ENCODE peak calls at places on chromosome 21, in nine cellular contexts. One of them, this sample, is unnamed.
A peak's percentile ranks its signal among the peaks of the same experiment; 100 is the strongest.

GRCh38 chr21:17334478-17334877 is 178.4 kb upstream of the CXADR start:
- DNase-seq in nucleus accumbens: no peak
- DNase-seq in glutamatergic neuron: no peak
- DNase-seq in CD8-positive, alpha-beta memory T cell: no peak
- DNase-seq in aorta: no peak
- DNase-seq in GM23248: no peak
- DNase-seq in iris pigment epithelial cell: no peak
- DNase-seq in T follicular helper cell: no peak
- DNase-seq in activated CD4-positive, alpha-beta T cell treated with anti-CD3 and anti-CD28 coated beads, Interleukin-2, amount 50 U/mL, for 4 hours: no peak
- DNase-seq in this sample: no peak

GRCh38 chr21:16420086-16420724 is 690.4 kb downstream of the USP25 start:
- DNase-seq in glutamatergic neuron: no peak
- DNase-seq in GM23248: peak; percentile 14
- DNase-seq in aorta: no peak
- DNase-seq in T follicular helper cell: no peak
- DNase-seq in nucleus accumbens: no peak
- DNase-seq in CD8-positive, alpha-beta memory T cell: no peak
- DNase-seq in iris pigment epithelial cell: peak; percentile 80
- DNase-seq in activated CD4-positive, alpha-beta T cell treated with anti-CD3 and anti-CD28 coated beads, Interleukin-2, amount 50 U/mL, for 4 hours: no peak
- DNase-seq in this sample: no peak

GRCh38 chr21:35711661-35712060 is 348.7 kb downstream of the SETD4 start:
- DNase-seq in iris pigment epithelial cell: no peak
- DNase-seq in T follicular helper cell: no peak
- DNase-seq in GM23248: no peak
- DNase-seq in CD8-positive, alpha-beta memory T cell: no peak
- DNase-seq in aorta: no peak
- DNase-seq in nucleus accumbens: no peak
- DNase-seq in activated CD4-positive, alpha-beta T cell treated with anti-CD3 and anti-CD28 coated beads, Interleukin-2, amount 50 U/mL, for 4 hours: no peak
- DNase-seq in glutamatergic neuron: no peak
- DNase-seq in this sample: no peak

GRCh38 chr21:44644878-44645277 is 1.3 kb upstream of the KRTAP10-11 start:
- DNase-seq in T follicular helper cell: no peak
- DNase-seq in GM23248: no peak
- DNase-seq in aorta: no peak
- DNase-seq in activated CD4-positive, alpha-beta T cell treated with anti-CD3 and anti-CD28 coated beads, Interleukin-2, amount 50 U/mL, for 4 hours: no peak
- DNase-seq in nucleus accumbens: no peak
- DNase-seq in iris pigment epithelial cell: no peak
- DNase-seq in glutamatergic neuron: no peak
- DNase-seq in CD8-positive, alpha-beta memory T cell: no peak
- DNase-seq in this sample: no peak

GRCh38 chr21:27450216-27450615 is 483.3 kb upstream of the ADAMTS5 start:
- DNase-seq in glutamatergic neuron: no peak
- DNase-seq in activated CD4-positive, alpha-beta T cell treated with anti-CD3 and anti-CD28 coated beads, Interleukin-2, amount 50 U/mL, for 4 hours: no peak
- DNase-seq in iris pigment epithelial cell: no peak
- DNase-seq in nucleus accumbens: no peak
- DNase-seq in GM23248: no peak
- DNase-seq in T follicular helper cell: no peak
- DNase-seq in aorta: no peak
- DNase-seq in CD8-positive, alpha-beta memory T cell: no peak
- DNase-seq in this sample: no peak

GRCh38 chr21:31545036-31545435 is 114.5 kb upstream of the SOD1 start:
- DNase-seq in T follicular helper cell: no peak
- DNase-seq in nucleus accumbens: no peak
- DNase-seq in CD8-positive, alpha-beta memory T cell: no peak
- DNase-seq in iris pigment epithelial cell: no peak
- DNase-seq in activated CD4-positive, alpha-beta T cell treated with anti-CD3 and anti-CD28 coated beads, Interleukin-2, amount 50 U/mL, for 4 hours: no peak
- DNase-seq in glutamatergic neuron: no peak
- DNase-seq in aorta: peak; percentile 9
- DNase-seq in GM23248: no peak
- DNase-seq in this sample: no peak

GRCh38 chr21:32712641-32713040 is 15.2 kb downstream of the SYNJ1 start:
- DNase-seq in iris pigment epithelial cell: no peak
- DNase-seq in GM23248: no peak
- DNase-seq in nucleus accumbens: no peak
- DNase-seq in glutamatergic neuron: no peak
- DNase-seq in activated CD4-positive, alpha-beta T cell treated with anti-CD3 and anti-CD28 coated beads, Interleukin-2, amount 50 U/mL, for 4 hours: no peak
- DNase-seq in aorta: no peak
- DNase-seq in CD8-positive, alpha-beta memory T cell: no peak
- DNase-seq in T follicular helper cell: no peak
- DNase-seq in this sample: no peak

GRCh38 chr21:36247316-36247715 is 72.7 kb upstream of the MORC3 start:
- DNase-seq in glutamatergic neuron: no peak
- DNase-seq in CD8-positive, alpha-beta memory T cell: no peak
- DNase-seq in activated CD4-positive, alpha-beta T cell treated with anti-CD3 and anti-CD28 coated beads, Interleukin-2, amount 50 U/mL, for 4 hours: no peak
- DNase-seq in GM23248: no peak
- DNase-seq in iris pigment epithelial cell: peak; percentile 74
- DNase-seq in T follicular helper cell: no peak
- DNase-seq in aorta: no peak
- DNase-seq in nucleus accumbens: no peak
- DNase-seq in this sample: no peak

GRCh38 chr21:45390121-45390751 is 14.7 kb upstream of the COL18A1 start:
- DNase-seq in GM23248: no peak
- DNase-seq in T follicular helper cell: no peak
- DNase-seq in activated CD4-positive, alpha-beta T cell treated with anti-CD3 and anti-CD28 coated beads, Interleukin-2, amount 50 U/mL, for 4 hours: no peak
- DNase-seq in nucleus accumbens: no peak
- DNase-seq in glutamatergic neuron: peak; percentile 10
- DNase-seq in CD8-positive, alpha-beta memory T cell: no peak
- DNase-seq in iris pigment epithelial cell: no peak
- DNase-seq in aorta: peak; percentile 65
- DNase-seq in this sample: no peak

GRCh38 chr21:19461481-19462205 is 1058.1 kb upstream of the TMPRSS15 start:
- DNase-seq in CD8-positive, alpha-beta memory T cell: no peak
- DNase-seq in nucleus accumbens: no peak
- DNase-seq in glutamatergic neuron: no peak
- DNase-seq in activated CD4-positive, alpha-beta T cell treated with anti-CD3 and anti-CD28 coated beads, Interleukin-2, amount 50 U/mL, for 4 hours: no peak
- DNase-seq in T follicular helper cell: no peak
- DNase-seq in aorta: no peak
- DNase-seq in GM23248: no peak
- DNase-seq in iris pigment epithelial cell: no peak
- DNase-seq in this sample: no peak

GRCh38 chr21:14985306-14985705 is 79.5 kb downstream of the NRIP1 start:
- DNase-seq in CD8-positive, alpha-beta memory T cell: no peak
- DNase-seq in GM23248: no peak
- DNase-seq in glutamatergic neuron: no peak
- DNase-seq in iris pigment epithelial cell: no peak
- DNase-seq in activated CD4-positive, alpha-beta T cell treated with anti-CD3 and anti-CD28 coated beads, Interleukin-2, amount 50 U/mL, for 4 hours: no peak
- DNase-seq in T follicular helper cell: no peak
- DNase-seq in nucleus accumbens: no peak
- DNase-seq in aorta: no peak
- DNase-seq in this sample: no peak

GRCh38 chr21:33244781-33245105 is 15.0 kb downstream of the IFNAR2 start:
- DNase-seq in activated CD4-positive, alpha-beta T cell treated with anti-CD3 and anti-CD28 coated beads, Interleukin-2, amount 50 U/mL, for 4 hours: no peak
- DNase-seq in iris pigment epithelial cell: no peak
- DNase-seq in aorta: no peak
- DNase-seq in T follicular helper cell: no peak
- DNase-seq in CD8-positive, alpha-beta memory T cell: no peak
- DNase-seq in GM23248: no peak
- DNase-seq in glutamatergic neuron: no peak
- DNase-seq in nucleus accumbens: no peak
- DNase-seq in this sample: no peak

GRCh38 chr21:21165063-21165645 is 166.9 kb downstream of the NCAM2 start:
- DNase-seq in iris pigment epithelial cell: peak; percentile 94
- DNase-seq in glutamatergic neuron: no peak
- DNase-seq in T follicular helper cell: no peak
- DNase-seq in GM23248: peak; percentile 94
- DNase-seq in CD8-positive, alpha-beta memory T cell: no peak
- DNase-seq in nucleus accumbens: no peak
- DNase-seq in aorta: peak; percentile 69
- DNase-seq in activated CD4-positive, alpha-beta T cell treated with anti-CD3 and anti-CD28 coated beads, Interleukin-2, amount 50 U/mL, for 4 hours: no peak
- DNase-seq in this sample: no peak

GRCh38 chr21:15932681-15933200 is 203.0 kb downstream of the USP25 start:
- DNase-seq in iris pigment epithelial cell: no peak
- DNase-seq in glutamatergic neuron: no peak
- DNase-seq in nucleus accumbens: no peak
- DNase-seq in GM23248: no peak
- DNase-seq in CD8-positive, alpha-beta memory T cell: no peak
- DNase-seq in T follicular helper cell: no peak
- DNase-seq in activated CD4-positive, alpha-beta T cell treated with anti-CD3 and anti-CD28 coated beads, Interleukin-2, amount 50 U/mL, for 4 hours: no peak
- DNase-seq in aorta: no peak
- DNase-seq in this sample: no peak

GRCh38 chr21:38229260-38229877 is 27.4 kb upstream of the KCNJ15 start:
- DNase-seq in T follicular helper cell: no peak
- DNase-seq in CD8-positive, alpha-beta memory T cell: no peak
- DNase-seq in GM23248: no peak
- DNase-seq in glutamatergic neuron: no peak
- DNase-seq in activated CD4-positive, alpha-beta T cell treated with anti-CD3 and anti-CD28 coated beads, Interleukin-2, amount 50 U/mL, for 4 hours: no peak
- DNase-seq in iris pigment epithelial cell: no peak
- DNase-seq in nucleus accumbens: no peak
- DNase-seq in aorta: no peak
- DNase-seq in this sample: no peak

GRCh38 chr21:35325953-35326352 is 276.9 kb upstream of the RUNX1 start:
- DNase-seq in GM23248: no peak
- DNase-seq in activated CD4-positive, alpha-beta T cell treated with anti-CD3 and anti-CD28 coated beads, Interleukin-2, amount 50 U/mL, for 4 hours: no peak
- DNase-seq in CD8-positive, alpha-beta memory T cell: no peak
- DNase-seq in aorta: no peak
- DNase-seq in T follicular helper cell: no peak
- DNase-seq in glutamatergic neuron: no peak
- DNase-seq in iris pigment epithelial cell: no peak
- DNase-seq in nucleus accumbens: no peak
- DNase-seq in this sample: no peak

GRCh38 chr21:44709426-44710293 is 1.7 kb downstream of the TSPEAR start:
- DNase-seq in aorta: peak; percentile 73
- DNase-seq in iris pigment epithelial cell: peak; percentile 9
- DNase-seq in glutamatergic neuron: no peak
- DNase-seq in nucleus accumbens: peak; percentile 29
- DNase-seq in T follicular helper cell: no peak
- DNase-seq in CD8-positive, alpha-beta memory T cell: no peak
- DNase-seq in activated CD4-positive, alpha-beta T cell treated with anti-CD3 and anti-CD28 coated beads, Interleukin-2, amount 50 U/mL, for 4 hours: peak; percentile 20
- DNase-seq in GM23248: peak; percentile 22
- DNase-seq in this sample: no peak

GRCh38 chr21:39161064-39161463 is 22.2 kb downstream of the PSMG1 start:
- DNase-seq in GM23248: no peak
- DNase-seq in T follicular helper cell: no peak
- DNase-seq in CD8-positive, alpha-beta memory T cell: no peak
- DNase-seq in glutamatergic neuron: no peak
- DNase-seq in aorta: no peak
- DNase-seq in iris pigment epithelial cell: no peak
- DNase-seq in activated CD4-positive, alpha-beta T cell treated with anti-CD3 and anti-CD28 coated beads, Interleukin-2, amount 50 U/mL, for 4 hours: no peak
- DNase-seq in nucleus accumbens: no peak
- DNase-seq in this sample: no peak

GRCh38 chr21:33760641-33761103 is 118.4 kb downstream of the ITSN1 start:
- DNase-seq in CD8-positive, alpha-beta memory T cell: no peak
- DNase-seq in GM23248: peak; percentile 66
- DNase-seq in nucleus accumbens: no peak
- DNase-seq in activated CD4-positive, alpha-beta T cell treated with anti-CD3 and anti-CD28 coated beads, Interleukin-2, amount 50 U/mL, for 4 hours: no peak
- DNase-seq in iris pigment epithelial cell: peak; percentile 80
- DNase-seq in glutamatergic neuron: no peak
- DNase-seq in T follicular helper cell: no peak
- DNase-seq in aorta: no peak
- DNase-seq in this sample: no peak

GRCh38 chr21:38769253-38769780 is 36.4 kb upstream of the ETS2 start:
- DNase-seq in aorta: no peak
- DNase-seq in nucleus accumbens: no peak
- DNase-seq in activated CD4-positive, alpha-beta T cell treated with anti-CD3 and anti-CD28 coated beads, Interleukin-2, amount 50 U/mL, for 4 hours: no peak
- DNase-seq in glutamatergic neuron: no peak
- DNase-seq in iris pigment epithelial cell: peak; percentile 92
- DNase-seq in CD8-positive, alpha-beta memory T cell: no peak
- DNase-seq in T follicular helper cell: no peak
- DNase-seq in GM23248: peak; percentile 71
- DNase-seq in this sample: no peak

GRCh38 chr21:33111577-33111976 is 41.6 kb downstream of the OLIG1 start:
- DNase-seq in iris pigment epithelial cell: no peak
- DNase-seq in glutamatergic neuron: no peak
- DNase-seq in nucleus accumbens: no peak
- DNase-seq in aorta: no peak
- DNase-seq in CD8-positive, alpha-beta memory T cell: no peak
- DNase-seq in activated CD4-positive, alpha-beta T cell treated with anti-CD3 and anti-CD28 coated beads, Interleukin-2, amount 50 U/mL, for 4 hours: no peak
- DNase-seq in T follicular helper cell: no peak
- DNase-seq in GM23248: no peak
- DNase-seq in this sample: no peak

GRCh38 chr21:44012474-44013379 is 618 bp downstream of the TRAPPC10 start:
- DNase-seq in glutamatergic neuron: peak; percentile 88
- DNase-seq in aorta: peak; percentile 88
- DNase-seq in activated CD4-positive, alpha-beta T cell treated with anti-CD3 and anti-CD28 coated beads, Interleukin-2, amount 50 U/mL, for 4 hours: peak; percentile 71
- DNase-seq in T follicular helper cell: peak; percentile 59
- DNase-seq in CD8-positive, alpha-beta memory T cell: peak; percentile 74
- DNase-seq in iris pigment epithelial cell: peak; percentile 40
- DNase-seq in nucleus accumbens: peak; percentile 67
- DNase-seq in GM23248: peak; percentile 71
- DNase-seq in this sample: peak; percentile 69

GRCh38 chr21:42763578-42764442 is 110.4 kb downstream of the PDE9A start:
- DNase-seq in glutamatergic neuron: no peak
- DNase-seq in T follicular helper cell: no peak
- DNase-seq in activated CD4-positive, alpha-beta T cell treated with anti-CD3 and anti-CD28 coated beads, Interleukin-2, amount 50 U/mL, for 4 hours: no peak
- DNase-seq in iris pigment epithelial cell: no peak
- DNase-seq in aorta: no peak
- DNase-seq in nucleus accumbens: no peak
- DNase-seq in GM23248: no peak
- DNase-seq in CD8-positive, alpha-beta memory T cell: no peak
- DNase-seq in this sample: no peak

GRCh38 chr21:41168391-41169257 is 664 bp downstream of the BACE2 start:
- DNase-seq in glutamatergic neuron: peak; percentile 36
- DNase-seq in nucleus accumbens: no peak
- DNase-seq in CD8-positive, alpha-beta memory T cell: no peak
- DNase-seq in aorta: peak; percentile 88
- DNase-seq in T follicular helper cell: no peak
- DNase-seq in iris pigment epithelial cell: peak; percentile 50
- DNase-seq in GM23248: peak; percentile 79
- DNase-seq in activated CD4-positive, alpha-beta T cell treated with anti-CD3 and anti-CD28 coated beads, Interleukin-2, amount 50 U/mL, for 4 hours: no peak
- DNase-seq in this sample: no peak

GRCh38 chr21:33587792-33588484 is 546 bp downstream of the DONSON start:
- DNase-seq in nucleus accumbens: peak; percentile 16
- DNase-seq in T follicular helper cell: no peak
- DNase-seq in aorta: peak; percentile 83
- DNase-seq in CD8-positive, alpha-beta memory T cell: peak; percentile 2
- DNase-seq in glutamatergic neuron: no peak
- DNase-seq in activated CD4-positive, alpha-beta T cell treated with anti-CD3 and anti-CD28 coated beads, Interleukin-2, amount 50 U/mL, for 4 hours: peak; percentile 14
- DNase-seq in iris pigment epithelial cell: peak; percentile 26
- DNase-seq in GM23248: peak; percentile 64
- DNase-seq in this sample: no peak

GRCh38 chr21:17370750-17371325 is 142.0 kb upstream of the CXADR start:
- DNase-seq in aorta: no peak
- DNase-seq in activated CD4-positive, alpha-beta T cell treated with anti-CD3 and anti-CD28 coated beads, Interleukin-2, amount 50 U/mL, for 4 hours: no peak
- DNase-seq in iris pigment epithelial cell: no peak
- DNase-seq in CD8-positive, alpha-beta memory T cell: no peak
- DNase-seq in T follicular helper cell: no peak
- DNase-seq in GM23248: peak; percentile 6
- DNase-seq in nucleus accumbens: no peak
- DNase-seq in glutamatergic neuron: no peak
- DNase-seq in this sample: no peak

GRCh38 chr21:42716074-42716473 is 62.7 kb downstream of the PDE9A start:
- DNase-seq in aorta: no peak
- DNase-seq in iris pigment epithelial cell: no peak
- DNase-seq in T follicular helper cell: no peak
- DNase-seq in activated CD4-positive, alpha-beta T cell treated with anti-CD3 and anti-CD28 coated beads, Interleukin-2, amount 50 U/mL, for 4 hours: no peak
- DNase-seq in nucleus accumbens: no peak
- DNase-seq in CD8-positive, alpha-beta memory T cell: no peak
- DNase-seq in GM23248: no peak
- DNase-seq in glutamatergic neuron: no peak
- DNase-seq in this sample: no peak

This sample was measured in central memory CD4-positive, alpha-beta T cell.